ENCODE peak calls at places on chromosome 2, in ten cellular contexts. U is cardiac muscle cell; V is OCI-LY7; T is IMR-90; D is CD4-positive, alpha-beta T cell; N is psoas muscle; K is adrenal gland; C is ascending aorta; F is heart right ventricle; X is brain microvascular endothelial cell. H is an unnamed sample.
A peak's percentile ranks its signal among the peaks of the same experiment; 100 is the strongest.

GRCh38 chr2:232728785-232729184 is 31.7 kb downstream of the GIGYF2 start:
- DNase-seq in D (no peak), T (no peak), K (no peak), U (no peak), X (no peak), C (no peak), F (no peak), N (no peak), V (no peak), H (no peak)

GRCh38 chr2:159850789-159851188 is 52.8 kb upstream of the CD302 start:
- DNase-seq in F (no peak), K (no peak), C (no peak), V (no peak), N (no peak), X (no peak), D (no peak), U (no peak), T (no peak), H (no peak)

GRCh38 chr2:174929786-174930185 is 75.4 kb downstream of the CHN1 start:
- DNase-seq in F (no peak), X (no peak), U (no peak), K (no peak), N (no peak), V (no peak), D (no peak), T (no peak), C (no peak), H (no peak)

GRCh38 chr2:59655809-59656208 is 897.6 kb downstream of the BCL11A start:
- DNase-seq in C (no peak), F (no peak), U (no peak), T (no peak), K (no peak), N (no peak), D (no peak), X (no peak), V (no peak), H (no peak)

GRCh38 chr2:3168230-3168891 is 209.3 kb downstream of the EIPR1 start:
- DNase-seq in K (no peak), C (no peak), V (no peak), N (no peak), U (peak; percentile 36), T (peak; percentile 63), X (peak; percentile 53), D (no peak), F (no peak), H (no peak)

GRCh38 chr2:84115458-84115857 is 343.6 kb downstream of the SUCLG1 start:
- DNase-seq in D (no peak), X (no peak), V (no peak), F (no peak), N (no peak), C (no peak), T (no peak), U (no peak), K (no peak), H (no peak)

GRCh38 chr2:239666053-239666854 is 265.4 kb upstream of the HDAC4 start:
- DNase-seq in V (no peak), C (no peak), N (no peak), D (no peak), F (no peak), U (no peak), K (no peak), X (no peak), T (no peak), H (no peak)

GRCh38 chr2:31580321-31581117 is at the start of gene SRD5A2:
- DNase-seq in C (no peak), F (no peak), K (no peak), T (no peak), N (no peak), V (no peak), D (no peak), X (no peak), U (no peak), H (no peak)

GRCh38 chr2:118847447-118848172 is at the start of gene EN1:
- DNase-seq in D (no peak), T (peak; percentile 8), X (no peak), C (no peak), V (no peak), U (peak; percentile 86), F (no peak), K (peak; percentile 30), N (peak; percentile 85), H (peak; percentile 88)

GRCh38 chr2:45945182-45945779 is 293.8 kb downstream of the PRKCE start:
- DNase-seq in T (no peak), V (no peak), C (no peak), F (no peak), N (no peak), K (no peak), U (no peak), D (no peak), X (no peak), H (no peak)

GRCh38 chr2:45946023-45946422 is 294.5 kb downstream of the PRKCE start:
- DNase-seq in D (no peak), K (no peak), C (no peak), T (peak; percentile 84), V (no peak), F (no peak), N (no peak), X (peak; percentile 88), U (peak; percentile 94), H (no peak)

GRCh38 chr2:45941758-45942738 is 290.6 kb downstream of the PRKCE start:
- DNase-seq in C (no peak), D (no peak), T (peak; percentile 64), N (no peak), F (no peak), V (no peak), K (no peak), X (no peak), U (peak; percentile 40), H (no peak)

GRCh38 chr2:45944075-45944474 is 292.6 kb downstream of the PRKCE start:
- DNase-seq in X (peak; percentile 75), F (no peak), C (no peak), V (no peak), N (no peak), T (peak; percentile 81), U (peak; percentile 70), D (no peak), K (no peak), H (no peak)

GRCh38 chr2:45943231-45944044 is 292.0 kb downstream of the PRKCE start:
- DNase-seq in U (no peak), K (no peak), X (no peak), V (no peak), T (no peak), D (no peak), C (no peak), N (no peak), F (no peak), H (no peak)
- TF ChIP-seq CTCF in U (peak; percentile 13), K (no peak), X (peak; percentile 14), V (peak; percentile 41), T (no peak), D (no peak), C (no peak), N (no peak), F (no peak), H (no peak)

GRCh38 chr2:205280630-205281225 is 401.6 kb upstream of the NRP2 start:
- DNase-seq in N (no peak), D (no peak), F (no peak), K (no peak), T (no peak), X (no peak), U (no peak), V (no peak), C (no peak), H (no peak)

GRCh38 chr2:205288681-205289080 is 393.6 kb upstream of the NRP2 start:
- DNase-seq in U (no peak), V (no peak), T (no peak), K (no peak), D (no peak), F (no peak), X (no peak), N (no peak), C (no peak), H (no peak)

GRCh38 chr2:205284323-205284722 is 398.0 kb upstream of the NRP2 start:
- DNase-seq in F (no peak), K (no peak), T (no peak), X (no peak), V (no peak), N (no peak), D (no peak), C (no peak), U (no peak), H (no peak)

GRCh38 chr2:205287316-205287715 is 395.0 kb upstream of the NRP2 start:
- DNase-seq in V (no peak), F (no peak), K (no peak), X (no peak), D (no peak), T (peak; percentile 31), C (no peak), N (no peak), U (no peak), H (no peak)

DNA sequence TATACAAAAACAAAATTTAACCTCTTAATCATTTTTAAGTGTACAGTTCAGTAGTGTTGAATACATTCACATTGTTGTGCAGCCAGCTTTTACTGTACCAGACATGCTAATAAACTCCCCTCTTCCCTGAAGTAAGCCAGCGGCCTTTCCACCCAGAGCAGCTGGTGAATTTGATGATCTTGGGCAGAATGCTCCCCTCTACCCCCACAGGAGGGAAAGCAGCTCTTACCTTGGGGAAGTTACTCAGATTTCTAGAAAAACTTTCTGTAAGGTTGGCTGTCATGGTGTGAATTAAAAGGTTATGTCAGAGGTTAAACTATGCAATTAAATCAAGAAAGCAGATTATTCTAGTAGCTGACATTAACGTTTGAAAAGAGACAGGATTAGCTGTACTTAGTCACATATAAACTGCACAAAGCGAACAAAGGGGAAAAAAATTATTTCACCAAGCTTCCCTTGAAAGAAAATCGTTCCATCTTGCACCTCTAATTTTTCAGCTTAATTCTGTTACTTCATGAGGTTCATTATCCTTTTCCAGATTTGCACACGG is 398.5 kb upstream of the NRP2 start:
- DNase-seq in X (no peak), K (no peak), C (no peak), F (no peak), V (no peak), T (no peak), D (no peak), N (no peak), U (no peak), H (no peak)
- H3K27ac ChIP-seq in X (no peak overlapping the region), K (no peak overlapping the region), C (no peak overlapping the region), F (no peak overlapping the region), V (no peak overlapping the region), T (no peak overlapping the region), D (no peak overlapping the region), N (no peak overlapping the region), U (no peak overlapping the region), H (no peak overlapping the region)

DNA sequence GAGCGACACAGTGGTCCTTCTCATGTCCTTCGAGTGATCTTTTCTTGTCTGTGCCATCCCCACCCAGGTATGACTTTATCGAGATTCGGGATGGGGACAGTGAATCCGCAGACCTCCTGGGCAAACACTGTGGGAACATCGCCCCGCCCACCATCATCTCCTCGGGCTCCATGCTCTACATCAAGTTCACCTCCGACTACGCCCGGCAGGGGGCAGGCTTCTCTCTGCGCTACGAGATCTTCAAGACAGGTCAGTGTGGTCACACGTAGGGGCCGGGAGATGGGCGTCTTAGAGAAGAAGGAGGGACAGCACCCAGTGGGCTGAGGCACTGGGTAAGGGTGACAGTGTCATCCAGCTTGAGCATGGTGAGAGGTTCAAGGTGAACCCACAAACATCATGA is 33.8 kb downstream of the NRP2 start:
- DNase-seq in U (no peak), N (no peak), D (no peak), X (no peak), F (no peak), T (no peak), C (no peak), K (no peak), V (no peak), H (no peak)
- TF ChIP-seq CTCF in U (peak; percentile 27), N (no peak), D (no peak), X (peak; percentile 68), F (peak; percentile 21), T (peak; percentile 4), C (peak; percentile 6), K (no peak), V (no peak), H (no peak)

GRCh38 chr2:27158468-27158867 is 9.7 kb downstream of the TCF23 start:
- DNase-seq in C (no peak), D (no peak), K (no peak), N (no peak), T (no peak), F (no peak), V (no peak), X (no peak), U (no peak), H (no peak)
- H3K27ac ChIP-seq in C (no peak overlapping the region), D (no peak overlapping the region), K (no peak overlapping the region), N (no peak overlapping the region), T (no peak overlapping the region), F (no peak overlapping the region), V (no peak overlapping the region), X (no peak overlapping the region), U (no peak overlapping the region), H (no peak overlapping the region)